ENCODE peak calls at places on chromosomes 16 and 17, in four cellular contexts. One of them, this sample, is unnamed.

GRCh38 chr17:13030459-13031305 is 12.9 kb upstream of the ELAC2 start:
- DNase-seq in heart left ventricle: no peak
- DNase-seq in tibial artery: peak
- DNase-seq in activated T-helper 9 cell treated with anti-CD3 and anti-CD28 coated beads, Interleukin-2, amount 50 U/mL, for 16 hours: peak
- DNase-seq in this sample: peak

GRCh38 chr17:51275381-51275780 is 15.0 kb downstream of the UTP18 start:
- DNase-seq in heart left ventricle: no peak
- DNase-seq in tibial artery: no peak
- DNase-seq in activated T-helper 9 cell treated with anti-CD3 and anti-CD28 coated beads, Interleukin-2, amount 50 U/mL, for 16 hours: no peak
- DNase-seq in this sample: peak

GRCh38 chr17:58344047-58344790 is 7.8 kb downstream of the SUPT4H1 start:
- DNase-seq in heart left ventricle: no peak
- DNase-seq in tibial artery: no peak
- DNase-seq in activated T-helper 9 cell treated with anti-CD3 and anti-CD28 coated beads, Interleukin-2, amount 50 U/mL, for 16 hours: peak
- DNase-seq in this sample: no peak

GRCh38 chr17:34366051-34366450 is 3.0 kb upstream of the CCL1 start:
- DNase-seq in heart left ventricle: no peak
- DNase-seq in tibial artery: no peak
- DNase-seq in activated T-helper 9 cell treated with anti-CD3 and anti-CD28 coated beads, Interleukin-2, amount 50 U/mL, for 16 hours: no peak
- DNase-seq in this sample: no peak

GRCh38 chr16:27723711-27724490 is 174.0 kb downstream of the KATNIP start:
- DNase-seq in heart left ventricle: peak
- DNase-seq in tibial artery: no peak
- DNase-seq in activated T-helper 9 cell treated with anti-CD3 and anti-CD28 coated beads, Interleukin-2, amount 50 U/mL, for 16 hours: no peak
- DNase-seq in this sample: no peak

GRCh38 chr17:21677126-21677910 is 15.0 kb upstream of the KCNJ18 start:
- DNase-seq in heart left ventricle: no peak
- DNase-seq in tibial artery: no peak
- DNase-seq in activated T-helper 9 cell treated with anti-CD3 and anti-CD28 coated beads, Interleukin-2, amount 50 U/mL, for 16 hours: no peak
- DNase-seq in this sample: no peak

GRCh38 chr16:46688101-46688656 is 799 bp downstream of the VPS35 start:
- DNase-seq in heart left ventricle: no peak
- DNase-seq in tibial artery: peak
- DNase-seq in activated T-helper 9 cell treated with anti-CD3 and anti-CD28 coated beads, Interleukin-2, amount 50 U/mL, for 16 hours: no peak
- DNase-seq in this sample: peak

GRCh38 chr17:57444632-57445031 is 188.3 kb downstream of the MSI2 start:
- DNase-seq in heart left ventricle: no peak
- DNase-seq in tibial artery: no peak
- DNase-seq in activated T-helper 9 cell treated with anti-CD3 and anti-CD28 coated beads, Interleukin-2, amount 50 U/mL, for 16 hours: no peak
- DNase-seq in this sample: no peak

GRCh38 chr16:85667841-85668413 is 20.8 kb downstream of the GINS2 start:
- DNase-seq in heart left ventricle: no peak
- DNase-seq in tibial artery: no peak
- DNase-seq in activated T-helper 9 cell treated with anti-CD3 and anti-CD28 coated beads, Interleukin-2, amount 50 U/mL, for 16 hours: no peak
- DNase-seq in this sample: no peak

GRCh38 chr16:59339871-59340270 is 605.8 kb upstream of the GOT2 start:
- DNase-seq in heart left ventricle: no peak
- DNase-seq in tibial artery: no peak
- DNase-seq in activated T-helper 9 cell treated with anti-CD3 and anti-CD28 coated beads, Interleukin-2, amount 50 U/mL, for 16 hours: no peak
- DNase-seq in this sample: no peak

GRCh38 chr16:25433388-25433787 is 175.7 kb upstream of the ZKSCAN2 start:
- DNase-seq in heart left ventricle: no peak
- DNase-seq in tibial artery: no peak
- DNase-seq in activated T-helper 9 cell treated with anti-CD3 and anti-CD28 coated beads, Interleukin-2, amount 50 U/mL, for 16 hours: no peak
- DNase-seq in this sample: no peak